ENCODE peak calls at places on chromosomes 5 and 9, in eight cellular contexts. B is stimulated activated CD8-positive, alpha-beta memory T cell treated with anti-CD3 and anti-CD28 coated beads, Interleukin-15, amount 100 ng/mL, for 24 hours; M is H9; Z is skeletal muscle cell; P is HFF-Myc; S is AG09309; D is stimulated activated CD4-positive, alpha-beta T cell treated with anti-CD3 and anti-CD28 coated beads, Interleukin-12 subunit alpha, Interleukin-12 subunit beta, amount 100 ng/mL, for 24 hours; K is activated gamma-delta T cell treated with Interleukin-2 at 50 U/mL for 16 hours. H is an unnamed sample.
A peak's percentile ranks its signal among the peaks of the same experiment; 100 is the strongest.

GRCh38 chr5:112174959-112175594 is 244.0 kb downstream of the EPB41L4A start:
- DNase-seq in B (no peak), M (no peak), Z (no peak), P (no peak), S (no peak), D (no peak), K (peak; percentile 8), H (peak; percentile 7)

GRCh38 chr5:136058031-136058971 is 29.5 kb downstream of the TGFBI start:
- DNase-seq in B (no peak), M (peak; percentile 60), Z (peak; percentile 98), P (peak; percentile 99), S (peak; percentile 98), D (no peak), K (no peak), H (no peak)

GRCh38 chr9:36319806-36320205 is 61.6 kb upstream of the GNE start:
- DNase-seq in B (no peak), M (no peak), Z (no peak), P (no peak), S (no peak), D (no peak), K (no peak), H (no peak)

GRCh38 chr5:90606539-90606938 is 47.9 kb downstream of the ADGRV1 start:
- DNase-seq in B (no peak), M (no peak), Z (no peak), P (no peak), S (no peak), D (no peak), K (no peak), H (no peak)

GRCh38 chr5:154860123-154860522 is 1.7 kb downstream of the CNOT8 start:
- DNase-seq in B (no peak), M (no peak), Z (peak; percentile 28), P (no peak), S (peak; percentile 29), D (no peak), K (no peak), H (no peak)

GRCh38 chr9:131426545-131426944 is 32.7 kb downstream of the PRRC2B start:
- DNase-seq in B (no peak), M (no peak), Z (no peak), P (no peak), S (no peak), D (no peak), K (no peak), H (no peak)

GRCh38 chr5:92019376-92019990 is 636.4 kb upstream of the ARRDC3 start:
- DNase-seq in B (no peak), M (no peak), Z (no peak), P (no peak), S (no peak), D (no peak), K (no peak), H (no peak)

GRCh38 chr9:93820667-93821306 is 134.4 kb downstream of the BARX1 start:
- DNase-seq in B (no peak), M (peak; percentile 63), Z (no peak), P (no peak), S (no peak), D (no peak), K (no peak), H (no peak)

GRCh38 chr5:28809811-28810750 is 1771.7 kb upstream of the CDH9 start:
- DNase-seq in B (no peak), M (no peak), Z (no peak), P (no peak), S (no peak), D (no peak), K (no peak), H (no peak)

GRCh38 chr5:16916262-16916878 is 19.7 kb downstream of the MYO10 start:
- DNase-seq in B (no peak), M (no peak), Z (peak; percentile 88), P (peak; percentile 79), S (peak; percentile 93), D (no peak), K (no peak), H (no peak)

GRCh38 chr9:122904466-122904822 is 715 bp downstream of the RC3H2 start:
- DNase-seq in B (peak; percentile 7), M (peak; percentile 59), Z (no peak), P (no peak), S (no peak), D (peak; percentile 8), K (no peak), H (peak; percentile 41)

GRCh38 chr9:79357620-79358019 is 214.1 kb upstream of the TLE4 start:
- DNase-seq in B (no peak), M (no peak), Z (no peak), P (no peak), S (no peak), D (no peak), K (no peak), H (no peak)

GRCh38 chr9:93648836-93649235 is 72.5 kb downstream of the PHF2 start:
- DNase-seq in B (no peak), M (no peak), Z (no peak), P (no peak), S (no peak), D (no peak), K (no peak), H (no peak)

GRCh38 chr9:112174965-112175795 is at the start of gene SUSD1:
- DNase-seq in B (no peak), M (peak; percentile 52), Z (no peak), P (no peak), S (no peak), D (no peak), K (peak; percentile 29), H (no peak)

GRCh38 chr5:150587830-150588494 is 52.5 kb upstream of the SYNPO start:
- DNase-seq in B (no peak), M (no peak), Z (no peak), P (no peak), S (no peak), D (no peak), K (no peak), H (no peak)

GRCh38 chr9:129027685-129028191 is 393 bp downstream of the SH3GLB2 start:
- DNase-seq in B (peak; percentile 16), M (no peak), Z (no peak), P (no peak), S (no peak), D (no peak), K (peak; percentile 74), H (peak; percentile 32)

GRCh38 chr9:114906922-114907571 is 23.3 kb downstream of the TNFSF8 start:
- DNase-seq in B (no peak), M (peak; percentile 87), Z (no peak), P (no peak), S (no peak), D (no peak), K (no peak), H (peak; percentile 97)

GRCh38 chr9:132590037-132590317 is 7.6 kb downstream of the BARHL1 start:
- DNase-seq in B (no peak), M (no peak), Z (no peak), P (no peak), S (no peak), D (no peak), K (no peak), H (no peak)

GRCh38 chr9:93288891-93289883 is 105.2 kb downstream of the WNK2 start:
- DNase-seq in B (no peak), M (peak; percentile 45), Z (peak; percentile 17), P (no peak), S (no peak), D (no peak), K (no peak), H (no peak)

GRCh38 chr5:98769256-98770157 is 4.0 kb upstream of the RGMB start:
- DNase-seq in B (no peak), M (peak; percentile 63), Z (peak; percentile 53), P (no peak), S (no peak), D (no peak), K (no peak), H (no peak)

GRCh38 chr9:109437286-109437685 is 60.8 kb downstream of the PTPN3 start:
- DNase-seq in B (no peak), M (no peak), Z (no peak), P (no peak), S (no peak), D (no peak), K (no peak), H (no peak)

GRCh38 chr5:73120222-73121108 is at the start of gene TMEM171:
- DNase-seq in B (no peak), M (peak; percentile 66), Z (no peak), P (no peak), S (no peak), D (no peak), K (no peak), H (no peak)

GRCh38 chr5:114924784-114925183 is 244.9 kb downstream of the TRIM36 start:
- DNase-seq in B (no peak), M (peak; percentile 41), Z (no peak), P (no peak), S (no peak), D (no peak), K (no peak), H (no peak)

GRCh38 chr5:163908253-163908652 is 402.8 kb downstream of the MAT2B start:
- DNase-seq in B (no peak), M (no peak), Z (no peak), P (no peak), S (no peak), D (no peak), K (no peak), H (no peak)

GRCh38 chr9:38057416-38058195 is 11.4 kb downstream of the SHB start:
- DNase-seq in B (no peak), M (no peak), Z (no peak), P (no peak), S (no peak), D (no peak), K (no peak), H (peak; percentile 56)

GRCh38 chr5:160020266-160020770 is 11.4 kb downstream of the TTC1 start:
- DNase-seq in B (no peak), M (no peak), Z (no peak), P (no peak), S (no peak), D (no peak), K (no peak), H (no peak)

GRCh38 chr5:78295035-78295961 is 800 bp upstream of the AP3B1 start:
- DNase-seq in B (peak; percentile 11), M (peak; percentile 76), Z (no peak), P (no peak), S (no peak), D (peak; percentile 15), K (peak; percentile 40), H (peak; percentile 24)

GRCh38 chr9:69344459-69344858 is 19.4 kb downstream of the ENTREP1 start:
- DNase-seq in B (no peak), M (no peak), Z (no peak), P (no peak), S (no peak), D (no peak), K (no peak), H (no peak)